ENCODE peak calls at places on chromosomes 11 and 22, in nine cellular contexts. K, O, Y, G, Q, X, V, T and N are unnamed samples.

GRCh38 chr11:62981743-62982142 is 3.0 kb downstream of the SLC22A6 start:
- DNase-seq in X (no peak), O (no peak), V (no peak), T (no peak), Q (no peak), K (no peak), G (no peak), Y (no peak), N (no peak)

GRCh38 chr11:92843455-92843854 is 126.0 kb upstream of the MTNR1B start:
- DNase-seq in K (no peak), Q (no peak), Y (no peak), V (no peak), T (no peak), O (no peak), G (no peak), X (no peak), N (no peak)

GRCh38 chr11:66476841-66477251 is 3.4 kb upstream of the DPP3 start:
- DNase-seq in G (peak; percentile 64), V (no peak), Y (no peak), X (no peak), O (no peak), T (no peak), K (no peak), Q (no peak), N (no peak)

GRCh38 chr11:69311767-69312385 is 17.9 kb downstream of the MYEOV start:
- DNase-seq in O (no peak), K (no peak), Y (peak; percentile 11), G (no peak), X (peak; percentile 48), V (no peak), T (peak; percentile 46), Q (no peak), N (no peak)

GRCh38 chr11:125167292-125167953 is 2.9 kb downstream of the PKNOX2 start:
- DNase-seq in X (peak; percentile 77), K (no peak), T (no peak), Q (no peak), G (no peak), O (no peak), Y (peak; percentile 87), V (no peak), N (peak; percentile 83)

GRCh38 chr11:116994195-116994594 is 104.0 kb downstream of the SIK3 start:
- DNase-seq in K (no peak), Q (no peak), X (no peak), Y (no peak), T (no peak), O (no peak), G (no peak), V (no peak), N (no peak)

GRCh38 chr22:36510966-36511881 is 4.4 kb upstream of the FOXRED2 start:
- DNase-seq in Q (peak; percentile 52), V (peak; percentile 26), K (peak; percentile 52), Y (no peak), X (no peak), O (peak; percentile 34), T (no peak), G (peak; percentile 62), N (no peak)

GRCh38 chr11:61700221-61700620 is 20.0 kb downstream of the DAGLA start:
- DNase-seq in O (peak; percentile 87), Y (no peak), T (no peak), X (no peak), V (peak; percentile 71), K (peak; percentile 66), Q (no peak), G (no peak), N (peak; percentile 74)

GRCh38 chr11:22792497-22792896 is 37.1 kb downstream of the SVIP start:
- DNase-seq in X (no peak), V (peak; percentile 21), Y (no peak), O (no peak), K (no peak), G (no peak), T (no peak), Q (no peak), N (no peak)

GRCh38 chr11:30452114-30452513 is 129.2 kb downstream of the ARL14EP start:
- DNase-seq in X (no peak), Y (no peak), V (no peak), Q (no peak), O (no peak), G (no peak), T (no peak), K (no peak), N (no peak)

GRCh38 chr22:45952553-45952952 is 24.4 kb downstream of the WNT7B start:
- DNase-seq in V (no peak), Y (no peak), Q (no peak), X (no peak), G (no peak), T (no peak), O (no peak), K (no peak), N (no peak)

GRCh38 chr22:20738394-20739089 is 35.4 kb upstream of the SERPIND1 start:
- DNase-seq in O (no peak), T (no peak), V (no peak), Y (no peak), Q (no peak), G (no peak), K (no peak), X (no peak), N (no peak)
- H3K4me1 ChIP-seq in O (no peaks in the 10 kb centered on the region), T (no peaks in the 10 kb centered on the region), V (no peaks in the 10 kb centered on the region), Y (no peaks in the 10 kb centered on the region), Q (no peaks in the 10 kb centered on the region), G (no peaks in the 10 kb centered on the region), K (no peaks in the 10 kb centered on the region), X (no peaks in the 10 kb centered on the region), N (no peaks in the 10 kb centered on the region)

GRCh38 chr11:1285316-1285744 is 24.1 kb downstream of the TOLLIP start:
- DNase-seq in O (no peak), T (no peak), V (no peak), X (no peak), G (no peak), Q (no peak), K (no peak), Y (no peak), N (peak; percentile 63)

GRCh38 chr11:1281974-1282365 is 27.5 kb downstream of the TOLLIP start:
- DNase-seq in X (no peak), G (no peak), Y (no peak), V (no peak), O (no peak), T (no peak), K (no peak), Q (no peak), N (no peak)

GRCh38 chr11:1283906-1284305 is 25.5 kb downstream of the TOLLIP start:
- DNase-seq in K (no peak), V (no peak), O (no peak), Y (no peak), G (no peak), Q (no peak), T (no peak), X (no peak), N (peak; percentile 51)

GRCh38 chr11:1281326-1281973 is 28.0 kb downstream of the TOLLIP start:
- DNase-seq in K (no peak), X (no peak), G (no peak), T (no peak), Q (no peak), O (no peak), Y (no peak), V (no peak), N (no peak)

GRCh38 chr11:1283091-1283511 is 26.3 kb downstream of the TOLLIP start:
- DNase-seq in V (no peak), O (no peak), X (no peak), Q (no peak), K (no peak), G (no peak), T (no peak), Y (no peak), N (peak; percentile 70)
- TF ChIP-seq EP300 in V (no peak), O (no peak), X (no peak), Q (no peak), K (no peak), G (no peak), T (no peak), Y (no peak), N (no peak)

DNA sequence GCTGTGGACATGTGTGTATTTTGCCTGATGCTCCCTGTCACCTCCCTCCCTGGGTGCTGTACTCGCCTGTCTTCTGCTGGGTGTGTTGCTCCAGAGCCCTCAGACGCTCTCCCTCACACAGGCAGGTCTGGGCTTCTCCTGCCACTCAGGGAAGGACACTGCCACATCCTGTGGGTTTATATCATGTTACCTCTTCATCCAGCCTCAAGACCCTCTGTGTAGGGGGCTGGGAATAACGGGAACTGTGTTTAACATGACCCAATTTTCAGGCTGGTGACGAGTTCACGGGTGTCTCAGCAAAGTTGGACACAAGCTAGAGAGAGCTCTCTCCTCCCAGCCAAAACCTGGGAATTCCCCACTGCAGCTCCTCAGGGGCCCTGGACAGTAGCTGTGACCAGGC is 24.6 kb downstream of the MYBPC3 start:
- DNase-seq in G (no peak), T (no peak), V (no peak), Y (no peak), O (no peak), X (no peak), K (no peak), Q (no peak), N (no peak)
- H3K27ac ChIP-seq in G (no peak overlapping the region), T (no peak overlapping the region), V (no peak overlapping the region), Y (no peak overlapping the region), O (no peak overlapping the region), X (no peak overlapping the region), K (no peak overlapping the region), Q (no peak overlapping the region), N (no peak overlapping the region)

GRCh38 chr11:34423300-34423699 is 15.4 kb upstream of the CAT start:
- DNase-seq in O (no peak), K (no peak), V (no peak), T (no peak), Q (no peak), Y (no peak), G (no peak), X (no peak), N (peak; percentile 80)

GRCh38 chr11:34425863-34426262 is 12.9 kb upstream of the CAT start:
- DNase-seq in X (no peak), Y (no peak), T (no peak), Q (no peak), G (no peak), V (no peak), K (no peak), O (no peak), N (no peak)

GRCh38 chr11:34425360-34425759 is 13.4 kb upstream of the CAT start:
- DNase-seq in T (no peak), Y (no peak), K (no peak), O (no peak), V (no peak), Q (no peak), G (no peak), X (no peak), N (no peak)

GRCh38 chr11:34426766-34427170 is 12.0 kb upstream of the CAT start:
- DNase-seq in T (no peak), K (no peak), Q (peak; percentile 27), Y (no peak), G (peak; percentile 73), V (peak; percentile 57), O (no peak), X (no peak), N (no peak)

DNA sequence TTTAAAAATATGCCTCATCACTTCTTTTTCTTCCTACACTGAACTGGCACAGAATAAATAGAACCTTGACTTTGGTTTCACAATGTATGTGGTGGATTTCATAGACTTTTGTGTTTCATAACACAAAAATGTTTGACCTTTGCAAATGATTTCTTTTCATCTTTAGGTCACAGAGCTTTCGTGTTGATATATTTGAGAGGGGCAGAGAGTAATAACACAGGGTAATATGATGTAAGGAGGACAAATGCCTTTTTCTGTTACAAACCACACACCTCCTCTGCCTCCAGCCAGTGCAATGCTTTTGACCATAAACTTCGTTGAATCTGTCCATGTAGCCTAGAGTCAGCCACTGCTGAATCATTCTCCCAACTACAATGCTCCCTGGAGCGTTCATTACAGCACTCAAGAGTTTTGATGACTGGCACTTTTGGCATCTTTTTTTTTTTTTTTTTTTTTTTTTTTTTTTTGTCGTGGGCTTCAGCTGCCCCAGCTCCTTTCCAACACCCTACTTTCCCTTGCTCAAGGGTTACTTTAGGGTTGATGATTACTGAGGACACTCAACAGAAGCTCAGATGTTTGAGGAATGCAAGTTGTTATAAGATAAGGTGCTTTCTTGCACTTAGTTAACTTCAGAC is 11.4 kb upstream of the CAT start:
- DNase-seq in Y (no peak), G (peak; percentile 21), K (peak; percentile 62), T (no peak), Q (no peak), V (no peak), X (no peak), O (no peak), N (peak; percentile 53)
- H3K4me1 ChIP-seq in Y (peaks cover 1% of the 10 kb centered on the region), G (peaks cover 18% of the 10 kb centered on the region), K (peaks cover 41% of the 10 kb centered on the region), T (peaks cover 8% of the 10 kb centered on the region), Q (peaks cover 14% of the 10 kb centered on the region), V (no peaks in the 10 kb centered on the region), X (no peaks in the 10 kb centered on the region), O (no peaks in the 10 kb centered on the region), N (peaks cover 28% of the 10 kb centered on the region)